ENCODE peak calls at places on chromosome 17, in five cellular contexts. One of them, this sample, is unnamed.

GRCh38 chr17:63035695-63036094 is 69.7 kb downstream of the TANC2 start:
- DNase-seq in hypothalamus: no peak
- DNase-seq in PC-9: no peak
- DNase-seq in stimulated activated CD8-positive, alpha-beta memory T cell treated with anti-CD3 and anti-CD28 coated beads, Interleukin-12 subunit alpha, Interleukin-12 subunit beta, amount 100 ng/mL, for 4 hours: no peak
- DNase-seq in NCI-H1417: no peak
- DNase-seq in this sample: no peak

GRCh38 chr17:79862259-79862658 is 23.0 kb upstream of the CBX4 start:
- DNase-seq in hypothalamus: no peak
- DNase-seq in PC-9: no peak
- DNase-seq in NCI-H1417: no peak
- DNase-seq in stimulated activated CD8-positive, alpha-beta memory T cell treated with anti-CD3 and anti-CD28 coated beads, Interleukin-12 subunit alpha, Interleukin-12 subunit beta, amount 100 ng/mL, for 4 hours: no peak
- DNase-seq in this sample: no peak

GRCh38 chr17:58006563-58006923 is 503 bp downstream of the SRSF1 start:
- DNase-seq in NCI-H1417: peak
- DNase-seq in stimulated activated CD8-positive, alpha-beta memory T cell treated with anti-CD3 and anti-CD28 coated beads, Interleukin-12 subunit alpha, Interleukin-12 subunit beta, amount 100 ng/mL, for 4 hours: peak
- DNase-seq in PC-9: no peak
- DNase-seq in hypothalamus: peak
- DNase-seq in this sample: no peak

GRCh38 chr17:37512442-37513070 is 22.9 kb downstream of the DUSP14 start:
- DNase-seq in PC-9: no peak
- DNase-seq in hypothalamus: no peak
- DNase-seq in stimulated activated CD8-positive, alpha-beta memory T cell treated with anti-CD3 and anti-CD28 coated beads, Interleukin-12 subunit alpha, Interleukin-12 subunit beta, amount 100 ng/mL, for 4 hours: no peak
- DNase-seq in NCI-H1417: no peak
- DNase-seq in this sample: no peak

GRCh38 chr17:27355419-27355818 is 61.5 kb downstream of the WSB1 start:
- DNase-seq in stimulated activated CD8-positive, alpha-beta memory T cell treated with anti-CD3 and anti-CD28 coated beads, Interleukin-12 subunit alpha, Interleukin-12 subunit beta, amount 100 ng/mL, for 4 hours: no peak
- DNase-seq in hypothalamus: no peak
- DNase-seq in PC-9: no peak
- DNase-seq in NCI-H1417: no peak
- DNase-seq in this sample: no peak

GRCh38 chr17:18157354-18157985 is 26.2 kb upstream of the ALKBH5 start:
- DNase-seq in stimulated activated CD8-positive, alpha-beta memory T cell treated with anti-CD3 and anti-CD28 coated beads, Interleukin-12 subunit alpha, Interleukin-12 subunit beta, amount 100 ng/mL, for 4 hours: no peak
- DNase-seq in PC-9: no peak
- DNase-seq in NCI-H1417: no peak
- DNase-seq in hypothalamus: no peak
- DNase-seq in this sample: no peak

GRCh38 chr17:60352071-60352470 is 39.9 kb downstream of the USP32 start:
- DNase-seq in PC-9: no peak
- DNase-seq in NCI-H1417: no peak
- DNase-seq in hypothalamus: no peak
- DNase-seq in stimulated activated CD8-positive, alpha-beta memory T cell treated with anti-CD3 and anti-CD28 coated beads, Interleukin-12 subunit alpha, Interleukin-12 subunit beta, amount 100 ng/mL, for 4 hours: no peak
- DNase-seq in this sample: no peak

GRCh38 chr17:79955167-79955549 is 80.5 kb downstream of the TBC1D16 start:
- DNase-seq in PC-9: no peak
- DNase-seq in hypothalamus: no peak
- DNase-seq in NCI-H1417: no peak
- DNase-seq in stimulated activated CD8-positive, alpha-beta memory T cell treated with anti-CD3 and anti-CD28 coated beads, Interleukin-12 subunit alpha, Interleukin-12 subunit beta, amount 100 ng/mL, for 4 hours: no peak
- DNase-seq in this sample: no peak

GRCh38 chr17:18033442-18034099 is 5.4 kb downstream of the ATPAF2 start:
- DNase-seq in hypothalamus: no peak
- DNase-seq in NCI-H1417: peak
- DNase-seq in PC-9: peak
- DNase-seq in stimulated activated CD8-positive, alpha-beta memory T cell treated with anti-CD3 and anti-CD28 coated beads, Interleukin-12 subunit alpha, Interleukin-12 subunit beta, amount 100 ng/mL, for 4 hours: no peak
- DNase-seq in this sample: peak

GRCh38 chr17:48385303-48385702 is 44.7 kb downstream of the SKAP1 start:
- DNase-seq in PC-9: no peak
- DNase-seq in hypothalamus: no peak
- DNase-seq in stimulated activated CD8-positive, alpha-beta memory T cell treated with anti-CD3 and anti-CD28 coated beads, Interleukin-12 subunit alpha, Interleukin-12 subunit beta, amount 100 ng/mL, for 4 hours: no peak
- DNase-seq in NCI-H1417: no peak
- DNase-seq in this sample: no peak

GRCh38 chr17:43834106-43834505 is 1.2 kb upstream of the MPP3 start:
- DNase-seq in stimulated activated CD8-positive, alpha-beta memory T cell treated with anti-CD3 and anti-CD28 coated beads, Interleukin-12 subunit alpha, Interleukin-12 subunit beta, amount 100 ng/mL, for 4 hours: no peak
- DNase-seq in NCI-H1417: no peak
- DNase-seq in PC-9: peak
- DNase-seq in hypothalamus: no peak
- DNase-seq in this sample: no peak

GRCh38 chr17:34153988-34154387 is 101.1 kb upstream of the CCL2 start:
- DNase-seq in stimulated activated CD8-positive, alpha-beta memory T cell treated with anti-CD3 and anti-CD28 coated beads, Interleukin-12 subunit alpha, Interleukin-12 subunit beta, amount 100 ng/mL, for 4 hours: no peak
- DNase-seq in NCI-H1417: no peak
- DNase-seq in hypothalamus: no peak
- DNase-seq in PC-9: no peak
- DNase-seq in this sample: no peak

GRCh38 chr17:32484628-32485027 is 2.2 kb upstream of the CDK5R1 start:
- DNase-seq in stimulated activated CD8-positive, alpha-beta memory T cell treated with anti-CD3 and anti-CD28 coated beads, Interleukin-12 subunit alpha, Interleukin-12 subunit beta, amount 100 ng/mL, for 4 hours: no peak
- DNase-seq in NCI-H1417: no peak
- DNase-seq in hypothalamus: no peak
- DNase-seq in PC-9: no peak
- DNase-seq in this sample: no peak

GRCh38 chr17:80791758-80792284 is 199.8 kb upstream of the CHMP6 start:
- DNase-seq in hypothalamus: no peak
- DNase-seq in PC-9: peak
- DNase-seq in NCI-H1417: no peak
- DNase-seq in stimulated activated CD8-positive, alpha-beta memory T cell treated with anti-CD3 and anti-CD28 coated beads, Interleukin-12 subunit alpha, Interleukin-12 subunit beta, amount 100 ng/mL, for 4 hours: no peak
- DNase-seq in this sample: peak

GRCh38 chr17:13513039-13513405 is 88.7 kb downstream of the HS3ST3A1 start:
- DNase-seq in NCI-H1417: no peak
- DNase-seq in stimulated activated CD8-positive, alpha-beta memory T cell treated with anti-CD3 and anti-CD28 coated beads, Interleukin-12 subunit alpha, Interleukin-12 subunit beta, amount 100 ng/mL, for 4 hours: no peak
- DNase-seq in hypothalamus: no peak
- DNase-seq in PC-9: no peak
- DNase-seq in this sample: no peak

This sample was measured in epithelial cell of prostate.